ENCODE peak calls at places on chromosomes 16 and 17, in eight cellular contexts. P, W, M, U, N, G, X and C are unnamed samples.
A peak's percentile ranks its signal among the peaks of the same experiment; 100 is the strongest.

GRCh38 chr16:86101135-86101911 is 202.4 kb downstream of the IRF8 start:
- DNase-seq in P (no peak), X (no peak), G (no peak), N (no peak), M (no peak), W (no peak), U (no peak), C (no peak)

GRCh38 chr17:48841395-48841831 is 10.6 kb downstream of the CALCOCO2 start:
- DNase-seq in U (no peak), M (no peak), W (peak; percentile 82), X (no peak), P (peak; percentile 57), N (no peak), G (no peak), C (no peak)

GRCh38 chr17:45298546-45299285 is 18.1 kb downstream of the MAP3K14 start:
- DNase-seq in P (no peak), G (no peak), M (no peak), X (no peak), W (no peak), N (no peak), U (no peak), C (no peak)

GRCh38 chr16:71412270-71413160 is 29.3 kb downstream of the TLE7 start:
- DNase-seq in G (peak; percentile 60), U (peak; percentile 91), M (no peak), X (no peak), N (peak; percentile 87), W (peak; percentile 78), P (peak; percentile 74), C (no peak)

GRCh38 chr17:1216209-1216937 is 36.6 kb upstream of the ABR start:
- DNase-seq in W (no peak), U (no peak), X (no peak), M (no peak), P (no peak), N (no peak), G (no peak), C (no peak)

GRCh38 chr16:81071816-81072215 is 5.2 kb downstream of the C16orf46 start:
- DNase-seq in X (no peak), U (no peak), P (no peak), G (no peak), W (no peak), M (peak; percentile 58), N (no peak), C (peak; percentile 17)

GRCh38 chr17:80983545-80983944 is 8.1 kb upstream of the CHMP6 start:
- DNase-seq in X (no peak), P (no peak), U (no peak), M (no peak), N (no peak), G (no peak), W (no peak), C (no peak)

GRCh38 chr17:76925333-76925935 is 57.2 kb downstream of the MGAT5B start:
- DNase-seq in G (no peak), N (no peak), P (no peak), U (no peak), X (no peak), M (no peak), W (no peak), C (no peak)

GRCh38 chr16:89376812-89377445 is 113.4 kb downstream of the ANKRD11 start:
- DNase-seq in G (no peak), M (no peak), P (peak; percentile 62), X (no peak), N (no peak), U (no peak), W (no peak), C (no peak)

GRCh38 chr16:3825103-3825502 is 55.4 kb downstream of the CREBBP start:
- DNase-seq in X (no peak), U (no peak), M (no peak), W (peak; percentile 49), N (no peak), P (no peak), G (no peak), C (no peak)

GRCh38 chr16:11391576-11391975 is 46.3 kb downstream of the RMI2 start:
- DNase-seq in G (peak; percentile 94), W (no peak), P (peak; percentile 89), U (peak; percentile 65), N (peak; percentile 45), X (no peak), M (no peak), C (no peak)

GRCh38 chr16:81910366-81910885 is 100.8 kb downstream of the SDR42E1 start:
- DNase-seq in W (no peak), P (no peak), N (no peak), U (no peak), G (no peak), X (no peak), M (no peak), C (no peak)

GRCh38 chr17:39573447-39574298 is 34.0 kb downstream of the NEUROD2 start:
- DNase-seq in U (peak; percentile 83), G (peak; percentile 74), X (no peak), P (peak; percentile 68), M (no peak), W (peak; percentile 54), N (peak; percentile 70), C (no peak)

GRCh38 chr16:88478115-88478514 is 25.0 kb downstream of the ZFPM1 start:
- DNase-seq in X (no peak), M (no peak), W (no peak), N (no peak), G (no peak), P (no peak), U (no peak), C (no peak)

GRCh38 chr17:56985371-56986162 is 7.6 kb downstream of the SCPEP1 start:
- DNase-seq in P (no peak), X (no peak), G (no peak), M (no peak), U (no peak), N (no peak), W (no peak), C (no peak)

GRCh38 chr17:72266099-72266852 is 145.5 kb downstream of the SOX9 start:
- DNase-seq in N (no peak), G (no peak), M (no peak), X (no peak), W (no peak), P (no peak), U (no peak), C (no peak)

GRCh38 chr17:42039794-42040763 is 10.3 kb downstream of the C17orf113 start:
- DNase-seq in M (no peak), N (no peak), G (peak; percentile 54), X (no peak), W (no peak), P (no peak), U (peak; percentile 29), C (no peak)

GRCh38 chr17:66313995-66314659 is 11.7 kb downstream of the PRKCA start:
- DNase-seq in X (no peak), P (no peak), U (no peak), M (no peak), G (no peak), N (no peak), W (no peak), C (no peak)

GRCh38 chr16:56199164-56199563 is 7.9 kb downstream of the GNAO1 start:
- DNase-seq in U (no peak), N (no peak), P (no peak), X (no peak), W (no peak), G (no peak), M (no peak), C (no peak)

GRCh38 chr16:47375423-47375822 is 85.4 kb downstream of the ITFG1 start:
- DNase-seq in W (no peak), U (no peak), G (no peak), N (no peak), X (no peak), M (no peak), P (no peak), C (no peak)

GRCh38 chr17:65154770-65155589 is 17.8 kb downstream of the RGS9 start:
- DNase-seq in M (peak; percentile 20), N (no peak), G (no peak), P (no peak), U (no peak), X (no peak), W (peak; percentile 16), C (peak; percentile 5)

GRCh38 chr17:58520843-58521430 is 6.5 kb upstream of the MTMR4 start:
- DNase-seq in M (no peak), W (no peak), P (no peak), X (no peak), N (peak; percentile 50), G (no peak), U (peak; percentile 84), C (no peak)

GRCh38 chr17:76027159-76027839 is at the start of gene EVPL:
- DNase-seq in G (peak; percentile 64), W (no peak), P (peak; percentile 75), X (no peak), N (no peak), M (peak; percentile 82), U (peak; percentile 58), C (peak; percentile 96)

GRCh38 chr17:57574040-57574513 is 171.0 kb downstream of the CCDC182 start:
- DNase-seq in G (no peak), X (no peak), M (no peak), P (peak; percentile 10), U (no peak), W (peak; percentile 78), N (no peak), C (no peak)

GRCh38 chr16:54554581-54554980 is 268.0 kb upstream of the IRX3 start:
- DNase-seq in P (no peak), W (no peak), X (no peak), N (no peak), U (no peak), M (no peak), G (no peak), C (no peak)

GRCh38 chr17:76264425-76264754 is 758 bp upstream of the UBALD2 start:
- DNase-seq in U (no peak), P (no peak), N (no peak), M (no peak), G (no peak), W (no peak), X (no peak), C (no peak)

GRCh38 chr17:37710344-37710886 is 34.4 kb downstream of the HNF1B start:
- DNase-seq in X (no peak), P (peak; percentile 100), W (peak; percentile 5), G (peak; percentile 99), U (peak; percentile 97), M (no peak), N (peak; percentile 71), C (no peak)

GRCh38 chr17:8481089-8481488 is 45.4 kb downstream of the NDEL1 start:
- DNase-seq in X (no peak), W (no peak), N (no peak), M (no peak), P (no peak), U (peak; percentile 31), G (no peak), C (no peak)

GRCh38 chr16:74501484-74502479 is 80.5 kb upstream of the CLEC18B start:
- DNase-seq in P (no peak), U (no peak), G (no peak), N (no peak), M (no peak), W (no peak), X (no peak), C (no peak)

GRCh38 chr16:83992624-83993023 is 24.6 kb downstream of the NECAB2 start:
- DNase-seq in P (peak; percentile 77), U (no peak), N (no peak), X (no peak), G (peak; percentile 64), M (peak; percentile 36), W (peak; percentile 80), C (no peak)

GRCh38 chr16:55508941-55509920 is at the start of gene LPCAT2:
- DNase-seq in M (peak; percentile 48), N (peak; percentile 95), W (peak; percentile 90), X (no peak), G (peak; percentile 90), P (peak; percentile 90), U (peak; percentile 93), C (no peak)

GRCh38 chr17:6413073-6413472 is 21.8 kb downstream of the AIPL1 start:
- DNase-seq in U (no peak), M (no peak), X (no peak), P (no peak), N (no peak), W (peak; percentile 30), G (no peak), C (no peak)

GRCh38 chr17:68033636-68034451 is 1.7 kb upstream of the KPNA2 start:
- DNase-seq in W (peak; percentile 46), U (peak; percentile 97), N (peak; percentile 48), P (no peak), G (no peak), M (no peak), X (no peak), C (no peak)

GRCh38 chr17:79925242-79925957 is 86.2 kb upstream of the CBX4 start:
- DNase-seq in X (no peak), N (no peak), W (peak; percentile 27), U (no peak), M (no peak), P (peak; percentile 80), G (peak; percentile 90), C (no peak)